ENCODE peak calls at places on chromosomes 1 and 21, in five cellular contexts. Y, L, F, H and R are unnamed samples. For H3K4me1, the result is how much of the 10 kb centered on the place peaks cover.

GRCh38 chr21:44353200-44353970 is at the start of gene TRPM2:
- DNase-seq in Y (no peak), L (no peak), F (no peak), H (no peak), R (no peak)

GRCh38 chr1:89948726-89949345 is 46.1 kb upstream of the ZNF326 start:
- DNase-seq in Y (no peak), H (no peak), F (no peak), L (no peak), R (no peak)

GRCh38 chr1:211281322-211282022 is 22.3 kb downstream of the RCOR3 start:
- DNase-seq in F (peak), L (peak), Y (no peak), H (no peak), R (no peak)

GRCh38 chr1:157725214-157725577 is 24.6 kb upstream of the FCRL3 start:
- DNase-seq in L (no peak), H (no peak), Y (no peak), F (no peak), R (no peak)

GRCh38 chr1:35753626-35754260 is 16.0 kb downstream of the CLSPN start:
- DNase-seq in F (no peak), Y (no peak), L (no peak), H (no peak), R (no peak)

GRCh38 chr1:230317823-230318819 is 108.0 kb downstream of the PGBD5 start:
- DNase-seq in F (no peak), L (no peak), Y (no peak), H (no peak), R (peak)

GRCh38 chr1:2284932-2285331 is 56.8 kb downstream of the SKI start:
- DNase-seq in H (no peak), Y (no peak), L (no peak), F (no peak), R (no peak)

GRCh38 chr1:167532964-167533824 is 14.9 kb upstream of the CD247 start:
- DNase-seq in F (no peak), H (no peak), Y (no peak), L (no peak), R (no peak)

GRCh38 chr1:192401832-192402231 is 85.0 kb downstream of the RGS21 start:
- DNase-seq in Y (no peak), H (no peak), L (peak), F (no peak), R (no peak)

GRCh38 chr1:234543442-234544093 is 64.6 kb upstream of the TARBP1 start:
- DNase-seq in Y (no peak), L (no peak), H (no peak), F (peak), R (peak)

GRCh38 chr1:236509647-236510401 is 14.0 kb upstream of the LGALS8 start:
- DNase-seq in H (no peak), L (no peak), Y (no peak), F (peak), R (no peak)

GRCh38 chr1:27614625-27615344 is 10.8 kb upstream of the AHDC1 start:
- DNase-seq in F (peak), L (no peak), Y (no peak), H (no peak), R (peak)

GRCh38 chr1:227917081-227917950 is 30.4 kb downstream of the WNT9A start:
- DNase-seq in L (no peak), Y (no peak), F (no peak), H (no peak), R (no peak)

GRCh38 chr1:17615959-17616358 is 76.5 kb downstream of the ARHGEF10L start:
- DNase-seq in F (no peak), Y (no peak), H (no peak), L (no peak), R (no peak)

GRCh38 chr1:245366886-245367285 is 212.1 kb downstream of the KIF26B start:
- DNase-seq in H (no peak), L (no peak), F (no peak), Y (no peak), R (no peak)

GRCh38 chr21:43345746-43346409 is 81.1 kb downstream of the SIK1 start:
- DNase-seq in F (peak), H (no peak), Y (no peak), L (peak), R (no peak)

GRCh38 chr1:10918531-10918930 is 93.9 kb upstream of the TARDBP start:
- DNase-seq in F (no peak), Y (no peak), H (no peak), L (peak), R (no peak)

GRCh38 chr1:232499151-232499550 is 130.8 kb downstream of the SIPA1L2 start:
- DNase-seq in Y (no peak), H (no peak), F (no peak), L (no peak), R (no peak)

GRCh38 chr1:113931456-113931855 is 2.3 kb downstream of the HIPK1 start:
- DNase-seq in Y (no peak), F (no peak), H (no peak), L (peak), R (no peak)

GRCh38 chr1:11978290-11978689 is 2.0 kb upstream of the MFN2 start:
- DNase-seq in H (no peak), Y (no peak), L (no peak), F (no peak), R (no peak)

GRCh38 chr1:181583598-181583997 is 100.3 kb downstream of the CACNA1E start:
- DNase-seq in L (no peak), H (no peak), F (no peak), Y (no peak), R (no peak)

GRCh38 chr1:26772687-26773086 is 15.1 kb upstream of the PIGV start:
- DNase-seq in Y (peak), L (peak), H (no peak), F (no peak), R (no peak)

GRCh38 chr1:67748630-67749029 is 63.6 kb downstream of the GADD45A start:
- DNase-seq in Y (no peak), H (peak), F (no peak), L (peak), R (no peak)

GRCh38 chr1:174942547-174943255 is 57.0 kb upstream of the CACYBP start:
- DNase-seq in F (no peak), H (no peak), L (no peak), Y (no peak), R (no peak)

GRCh38 chr1:2126331-2127180 is 68.0 kb downstream of the FAAP20 start:
- DNase-seq in L (no peak), F (no peak), H (no peak), Y (no peak), R (no peak)

GRCh38 chr1:19311503-19311930 is 427 bp downstream of the AKR7A2 start:
- DNase-seq in Y (peak), F (peak), L (no peak), H (no peak), R (no peak)

GRCh38 chr1:110106013-110106941 is 6.0 kb upstream of the UBL4B start:
- DNase-seq in H (peak), L (peak), F (peak), Y (peak), R (peak)

GRCh38 chr1:171150156-171150555 is 34.9 kb upstream of the FMO2 start:
- DNase-seq in F (no peak), Y (no peak), L (no peak), H (no peak), R (no peak)

GRCh38 chr1:185816460-185816859 is 82.3 kb downstream of the HMCN1 start:
- DNase-seq in Y (no peak), F (no peak), L (peak), H (no peak), R (no peak)

GRCh38 chr21:28943631-28944030 is 49.0 kb downstream of the LTN1 start:
- DNase-seq in F (no peak), Y (no peak), H (no peak), L (peak), R (no peak)

GRCh38 chr21:40844935-40845334 is 2.0 kb downstream of the DSCAM start:
- DNase-seq in H (no peak), L (no peak), F (no peak), Y (no peak), R (no peak)

GRCh38 chr1:192476802-192477298 is 98.7 kb upstream of the RGS1 start:
- DNase-seq in Y (no peak), L (peak), F (no peak), H (peak), R (no peak)

GRCh38 chr1:48228156-48228555 is 5.6 kb downstream of the SLC5A9 start:
- DNase-seq in H (no peak), F (no peak), L (no peak), Y (no peak), R (peak)

GRCh38 chr1:6157132-6157527 is 23.0 kb downstream of the CHD5 start:
- DNase-seq in F (no peak), Y (no peak), L (no peak), H (no peak), R (no peak)

GRCh38 chr1:233655433-233655844 is 41.5 kb downstream of the KCNK1 start:
- DNase-seq in Y (no peak), F (no peak), H (no peak), L (no peak), R (no peak)

GRCh38 chr1:43464840-43465693 is 11.3 kb upstream of the HYI start:
- DNase-seq in H (no peak), L (no peak), Y (no peak), F (peak), R (peak)

GRCh38 chr1:198623920-198624647 is 14.8 kb upstream of the PTPRC start:
- DNase-seq in H (no peak), F (no peak), Y (no peak), L (peak), R (no peak)

GRCh38 chr1:230684146-230684545 is 29.8 kb downstream of the AGT start:
- DNase-seq in L (no peak), H (no peak), F (no peak), Y (no peak), R (no peak)

GRCh38 chr1:50027794-50028193 is 4.0 kb upstream of the AGBL4 start:
- DNase-seq in Y (no peak), L (no peak), F (no peak), H (no peak), R (no peak)

GRCh38 chr21:45382698-45383000 is 22.3 kb upstream of the COL18A1 start:
- DNase-seq in F (no peak), H (no peak), Y (no peak), L (no peak), R (no peak)

GRCh38 chr21:45383111-45383614 is 21.8 kb upstream of the COL18A1 start:
- DNase-seq in Y (no peak), H (no peak), L (no peak), F (peak), R (no peak)

GRCh38 chr21:45384656-45385548 is 20.1 kb upstream of the COL18A1 start:
- DNase-seq in L (no peak), Y (no peak), H (no peak), F (no peak), R (no peak)

GRCh38 chr21:45381865-45382697 is 22.9 kb upstream of the COL18A1 start:
- DNase-seq in H (no peak), Y (no peak), L (no peak), F (no peak), R (no peak)

GRCh38 chr21:45383615-45384201 is 21.3 kb upstream of the COL18A1 start:
- DNase-seq in F (no peak), Y (no peak), H (no peak), L (no peak), R (no peak)
- TF ChIP-seq RFX5 in F (no peak), Y (no peak), H (no peak), L (no peak), R (no peak)

GRCh38 chr1:76095800-76096199 is 21.3 kb downstream of the ST6GALNAC3 start:
- DNase-seq in L (no peak), F (no peak), H (no peak), Y (no peak), R (no peak)
- TF ChIP-seq SMC3 in L (no peak), F (no peak), H (no peak), Y (no peak), R (no peak)

GRCh38 chr1:224565611-224566406 is 50.3 kb upstream of the CNIH3 start:
- DNase-seq in Y (no peak), H (no peak), L (peak), F (no peak), R (no peak)

GRCh38 chr1:224565186-224565585 is 50.9 kb upstream of the CNIH3 start:
- DNase-seq in Y (peak), F (no peak), L (peak), H (no peak), R (no peak)

GRCh38 chr1:224563666-224564065 is 52.5 kb upstream of the CNIH3 start:
- DNase-seq in H (no peak), L (no peak), Y (no peak), F (no peak), R (no peak)

GRCh38 chr1:224559971-224560728 is 56.0 kb upstream of the CNIH3 start:
- DNase-seq in Y (no peak), H (no peak), F (no peak), L (peak), R (no peak)

GRCh38 chr1:224564491-224565084 is 51.5 kb upstream of the CNIH3 start:
- DNase-seq in L (no peak), Y (no peak), F (no peak), H (no peak), R (peak)
- H3K4me1 ChIP-seq in L (under half), Y (under half), F (under half), H (under half), R (under half)

DNA sequence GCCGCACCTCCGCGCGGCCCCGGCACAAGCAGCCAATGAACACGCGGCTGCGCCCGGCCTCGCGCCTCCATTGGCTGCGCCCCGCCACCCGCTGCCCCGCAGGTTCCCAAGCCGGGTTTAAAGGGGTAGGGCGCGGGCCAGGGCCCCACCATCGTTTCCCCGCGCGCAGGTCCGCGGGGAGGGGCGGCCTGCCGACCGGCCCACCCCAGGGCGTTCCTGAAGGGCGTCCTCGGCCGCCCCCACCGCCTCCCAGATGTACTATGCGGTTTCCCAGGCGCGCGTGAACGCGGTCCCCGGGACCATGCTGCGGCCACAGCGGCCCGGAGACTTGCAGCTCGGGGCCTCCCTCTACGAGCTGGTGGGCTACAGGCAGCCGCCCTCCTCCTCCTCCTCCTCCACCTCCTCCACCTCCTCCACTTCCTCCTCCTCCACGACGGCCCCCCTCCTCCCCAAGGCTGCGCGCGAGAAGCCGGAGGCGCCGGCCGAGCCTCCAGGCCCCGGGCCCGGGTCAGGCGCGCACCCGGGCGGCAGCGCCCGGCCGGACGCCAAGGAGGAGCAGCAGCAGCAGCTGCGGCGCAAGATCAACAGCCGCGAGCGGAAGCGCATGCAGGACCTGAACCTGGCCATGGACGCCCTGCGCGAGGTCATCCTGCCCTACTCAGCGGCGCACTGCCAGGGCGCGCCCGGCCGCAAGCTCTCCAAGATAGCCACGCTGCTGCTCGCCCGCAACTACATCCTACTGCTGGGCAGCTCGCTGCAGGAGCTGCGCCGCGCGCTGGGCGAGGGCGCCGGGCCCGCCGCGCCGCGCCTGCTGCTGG is at the start of gene OLIG1:
- DNase-seq in Y (peak), L (peak), F (no peak), H (no peak), R (peak)
- TF ChIP-seq RFX5 in Y (no peak), L (no peak), F (no peak), H (no peak), R (no peak)